ENCODE peak calls at places on chromosomes 6 and 20, in five cellular contexts. B is T-helper 17 cell, F is iPS-NIHi11, R is NCI-H1105, A is substantia nigra. P is an unnamed sample.

GRCh38 chr20:57092112-57092899 is 174.1 kb downstream of the BMP7 start:
- DNase-seq in B (peak), A (peak), F (peak), R (peak), P (peak)

GRCh38 chr6:135250751-135251356 is 69.7 kb downstream of the MYB start:
- DNase-seq in F (peak), A (no peak), B (no peak), R (no peak), P (no peak)

GRCh38 chr6:11798538-11798937 is 19.9 kb upstream of the ADTRP start:
- DNase-seq in A (no peak), F (no peak), B (no peak), R (no peak), P (no peak)

GRCh38 chr6:151805286-151805840 is 2.1 kb upstream of the ESR1 start:
- DNase-seq in A (no peak), B (no peak), R (no peak), F (no peak), P (no peak)

GRCh38 chr6:31356216-31356945 is 598 bp downstream of the HLA-B start:
- DNase-seq in A (no peak), B (peak), R (no peak), F (no peak), P (no peak)

GRCh38 chr6:37763413-37763812 is 56.1 kb upstream of the ZFAND3 start:
- DNase-seq in B (no peak), R (no peak), A (no peak), F (no peak), P (no peak)

GRCh38 chr20:46325788-46326472 is 17.6 kb upstream of the CDH22 start:
- DNase-seq in F (no peak), B (no peak), R (no peak), A (no peak), P (no peak)

GRCh38 chr6:4348462-4349112 is 213.2 kb upstream of the ECI2 start:
- DNase-seq in R (no peak), A (no peak), F (no peak), B (no peak), P (no peak)

GRCh38 chr6:44096615-44097014 is 30.6 kb downstream of the MRPL14 start:
- DNase-seq in A (peak), R (peak), F (peak), B (peak), P (peak)

GRCh38 chr6:570812-571211 is 86.1 kb downstream of the HUS1B start:
- DNase-seq in A (no peak), B (no peak), F (no peak), R (no peak), P (no peak)

GRCh38 chr6:7004581-7005297 is 103.0 kb upstream of the RREB1 start:
- DNase-seq in R (no peak), B (no peak), A (no peak), F (no peak), P (no peak)

GRCh38 chr6:98832282-98833100 is 1.9 kb upstream of the POU3F2 start:
- DNase-seq in R (peak), B (no peak), A (peak), F (peak), P (no peak)

GRCh38 chr6:32666420-32667300 is at the start of gene HLA-DQB1:
- DNase-seq in F (peak), B (no peak), A (no peak), R (no peak), P (peak)